ENCODE peak calls at places on chromosomes 13 and 19, in eight cellular contexts. One of them, this sample, is unnamed. For H3K79me2, the result is how much of the 10 kb centered on the place peaks cover.

GRCh38 chr13:27997904-27998522 is 9.5 kb upstream of the URAD start:
- DNase-seq in OCI-LY7: peak
- DNase-seq in PC-3: peak
- DNase-seq in HCT116: peak
- DNase-seq in GM23248: peak
- DNase-seq in PC-9: no peak
- DNase-seq in trophoblast cell: peak
- DNase-seq in fibroblast of lung: peak
- DNase-seq in this sample: peak

GRCh38 chr19:2790194-2790556 is 4.9 kb downstream of the THOP1 start:
- DNase-seq in OCI-LY7: no peak
- DNase-seq in PC-3: no peak
- DNase-seq in HCT116: no peak
- DNase-seq in GM23248: no peak
- DNase-seq in PC-9: no peak
- DNase-seq in trophoblast cell: no peak
- DNase-seq in fibroblast of lung: no peak
- DNase-seq in this sample: no peak

GRCh38 chr13:51801631-51802099 is 2.3 kb downstream of the DHRS12 start:
- DNase-seq in OCI-LY7: no peak
- DNase-seq in PC-3: peak
- DNase-seq in HCT116: no peak
- DNase-seq in GM23248: peak
- DNase-seq in PC-9: no peak
- DNase-seq in trophoblast cell: no peak
- DNase-seq in fibroblast of lung: no peak
- DNase-seq in this sample: peak

GRCh38 chr19:30450101-30450500 is 77.9 kb downstream of the ZNF536 start:
- DNase-seq in OCI-LY7: no peak
- DNase-seq in PC-3: no peak
- DNase-seq in HCT116: no peak
- DNase-seq in GM23248: peak
- DNase-seq in PC-9: no peak
- DNase-seq in trophoblast cell: no peak
- DNase-seq in fibroblast of lung: peak
- DNase-seq in this sample: no peak

GRCh38 chr19:10718205-10719196 is 622 bp downstream of the DNM2 start:
- DNase-seq in OCI-LY7: peak
- DNase-seq in PC-3: peak
- DNase-seq in HCT116: no peak
- DNase-seq in GM23248: peak
- DNase-seq in PC-9: no peak
- DNase-seq in trophoblast cell: peak
- DNase-seq in fibroblast of lung: peak
- DNase-seq in this sample: peak

GRCh38 chr13:75091707-75092106 is 390.3 kb downstream of the TBC1D4 start:
- DNase-seq in OCI-LY7: no peak
- DNase-seq in PC-3: no peak
- DNase-seq in HCT116: no peak
- DNase-seq in GM23248: no peak
- DNase-seq in PC-9: no peak
- DNase-seq in trophoblast cell: no peak
- DNase-seq in fibroblast of lung: no peak
- DNase-seq in this sample: no peak

GRCh38 chr19:29942404-29943261 is 594 bp downstream of the URI1 start:
- DNase-seq in OCI-LY7: peak
- DNase-seq in PC-3: peak
- DNase-seq in HCT116: no peak
- DNase-seq in GM23248: peak
- DNase-seq in PC-9: no peak
- DNase-seq in trophoblast cell: peak
- DNase-seq in fibroblast of lung: peak
- DNase-seq in this sample: peak

GRCh38 chr13:34179481-34179880 is 361.5 kb downstream of the RFC3 start:
- DNase-seq in OCI-LY7: no peak
- DNase-seq in PC-3: no peak
- DNase-seq in HCT116: no peak
- DNase-seq in GM23248: peak
- DNase-seq in PC-9: no peak
- DNase-seq in trophoblast cell: no peak
- DNase-seq in fibroblast of lung: no peak
- DNase-seq in this sample: no peak

GRCh38 chr19:49555600-49556411 is 24.6 kb downstream of the NOSIP start:
- DNase-seq in OCI-LY7: peak
- DNase-seq in PC-3: peak
- DNase-seq in HCT116: peak
- DNase-seq in GM23248: peak
- DNase-seq in PC-9: no peak
- DNase-seq in trophoblast cell: no peak
- DNase-seq in fibroblast of lung: peak
- DNase-seq in this sample: no peak

GRCh38 chr19:18501351-18501750 is 20.5 kb downstream of the ELL start:
- DNase-seq in OCI-LY7: no peak
- DNase-seq in PC-3: no peak
- DNase-seq in HCT116: no peak
- DNase-seq in GM23248: no peak
- DNase-seq in PC-9: no peak
- DNase-seq in trophoblast cell: no peak
- DNase-seq in fibroblast of lung: no peak
- DNase-seq in this sample: no peak

GRCh38 chr19:1370579-1371361 is 12.9 kb upstream of the NDUFS7 start:
- DNase-seq in OCI-LY7: no peak
- DNase-seq in PC-3: no peak
- DNase-seq in HCT116: no peak
- DNase-seq in GM23248: no peak
- DNase-seq in PC-9: no peak
- DNase-seq in trophoblast cell: peak
- DNase-seq in fibroblast of lung: no peak
- DNase-seq in this sample: no peak

GRCh38 chr13:64332048-64332447 is 2898.1 kb downstream of the PCDH9 start:
- DNase-seq in OCI-LY7: no peak
- DNase-seq in PC-3: peak
- DNase-seq in HCT116: no peak
- DNase-seq in GM23248: no peak
- DNase-seq in PC-9: no peak
- DNase-seq in trophoblast cell: no peak
- DNase-seq in fibroblast of lung: no peak
- DNase-seq in this sample: no peak

GRCh38 chr13:27770809-27771208 is 21.5 kb upstream of the GSX1 start:
- DNase-seq in OCI-LY7: peak
- DNase-seq in PC-3: peak
- DNase-seq in HCT116: peak
- DNase-seq in GM23248: peak
- DNase-seq in PC-9: no peak
- DNase-seq in trophoblast cell: peak
- DNase-seq in fibroblast of lung: peak
- DNase-seq in this sample: peak

GRCh38 chr13:93539914-93540313 is 313.3 kb downstream of the GPC6 start:
- DNase-seq in OCI-LY7: no peak
- DNase-seq in PC-3: no peak
- DNase-seq in HCT116: no peak
- DNase-seq in GM23248: no peak
- DNase-seq in PC-9: no peak
- DNase-seq in trophoblast cell: no peak
- DNase-seq in fibroblast of lung: peak
- DNase-seq in this sample: no peak

GRCh38 chr19:13968383-13968935 is 16.1 kb downstream of the DCAF15 start:
- DNase-seq in OCI-LY7: no peak
- DNase-seq in PC-3: no peak
- DNase-seq in HCT116: no peak
- DNase-seq in GM23248: no peak
- DNase-seq in PC-9: no peak
- DNase-seq in trophoblast cell: no peak
- DNase-seq in fibroblast of lung: no peak
- DNase-seq in this sample: no peak

GRCh38 chr13:95267662-95268369 is 33.4 kb downstream of the ABCC4 start:
- DNase-seq in OCI-LY7: no peak
- DNase-seq in PC-3: peak
- DNase-seq in HCT116: no peak
- DNase-seq in GM23248: peak
- DNase-seq in PC-9: no peak
- DNase-seq in trophoblast cell: no peak
- DNase-seq in fibroblast of lung: peak
- DNase-seq in this sample: peak

GRCh38 chr13:63517376-63517775 is 2101.7 kb upstream of the PCDH20 start:
- DNase-seq in OCI-LY7: no peak
- DNase-seq in PC-3: no peak
- DNase-seq in HCT116: no peak
- DNase-seq in GM23248: no peak
- DNase-seq in PC-9: no peak
- DNase-seq in trophoblast cell: no peak
- DNase-seq in fibroblast of lung: peak
- DNase-seq in this sample: no peak

GRCh38 chr19:14375055-14375581 is 6.1 kb upstream of the ADGRE5 start:
- DNase-seq in OCI-LY7: peak
- DNase-seq in PC-3: no peak
- DNase-seq in HCT116: no peak
- DNase-seq in GM23248: no peak
- DNase-seq in PC-9: no peak
- DNase-seq in trophoblast cell: peak
- DNase-seq in fibroblast of lung: no peak
- DNase-seq in this sample: no peak

GRCh38 chr19:2050349-2050990 is 574 bp downstream of the MKNK2 start:
- DNase-seq in OCI-LY7: no peak
- DNase-seq in PC-3: no peak
- DNase-seq in HCT116: no peak
- DNase-seq in GM23248: peak
- DNase-seq in PC-9: no peak
- DNase-seq in trophoblast cell: no peak
- DNase-seq in fibroblast of lung: no peak
- DNase-seq in this sample: no peak

GRCh38 chr19:43774103-43774939 is 6.5 kb downstream of the KCNN4 start:
- DNase-seq in OCI-LY7: no peak
- DNase-seq in PC-3: no peak
- DNase-seq in HCT116: no peak
- DNase-seq in GM23248: peak
- DNase-seq in PC-9: no peak
- DNase-seq in trophoblast cell: no peak
- DNase-seq in fibroblast of lung: peak
- DNase-seq in this sample: no peak
- H3K27ac ChIP-seq in OCI-LY7: no peak
- H3K27ac ChIP-seq in PC-3: no peak
- H3K27ac ChIP-seq in HCT116: no peak
- H3K27ac ChIP-seq in GM23248: no peak
- H3K27ac ChIP-seq in PC-9: no peak
- H3K27ac ChIP-seq in trophoblast cell: no peak
- H3K27ac ChIP-seq in fibroblast of lung: no peak
- H3K27ac ChIP-seq in this sample: no peak

DNA sequence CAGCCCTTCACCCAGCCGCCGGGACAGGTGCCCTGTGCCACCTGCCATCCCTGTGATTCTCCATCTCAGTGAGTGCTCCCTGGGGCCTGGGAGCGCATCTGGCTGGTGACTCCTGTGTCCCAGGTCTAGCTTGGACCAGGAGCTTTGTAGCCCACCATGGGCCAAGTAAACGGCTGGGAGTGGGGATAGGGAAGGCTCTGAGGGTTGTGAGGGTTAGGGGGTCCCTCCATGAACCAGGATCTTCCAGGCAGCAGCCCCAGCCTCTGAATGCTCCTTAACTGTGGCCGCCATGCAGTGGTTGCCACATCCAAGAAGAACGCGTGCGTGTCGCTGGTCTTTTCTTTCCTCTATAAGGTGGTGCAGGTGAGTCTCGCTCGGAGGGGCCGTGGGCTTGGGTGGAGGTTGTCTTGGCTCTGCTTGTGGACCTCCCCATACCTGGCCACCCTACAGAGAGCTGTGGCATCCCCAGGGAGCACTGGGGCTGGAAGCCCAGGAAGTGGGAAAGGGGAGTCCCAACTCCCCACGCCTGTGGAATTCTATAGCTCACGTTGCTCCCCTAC is 8.4 kb downstream of the AP1M1 start:
- DNase-seq in OCI-LY7: no peak
- DNase-seq in PC-3: no peak
- DNase-seq in HCT116: no peak
- DNase-seq in GM23248: no peak
- DNase-seq in PC-9: no peak
- DNase-seq in trophoblast cell: no peak
- DNase-seq in fibroblast of lung: no peak
- DNase-seq in this sample: no peak
- H3K79me2 ChIP-seq in OCI-LY7: under half
- H3K79me2 ChIP-seq in PC-3: under half
- H3K79me2 ChIP-seq in HCT116: under half
- H3K79me2 ChIP-seq in GM23248: half or more
- H3K79me2 ChIP-seq in PC-9: under half
- H3K79me2 ChIP-seq in trophoblast cell: under half
- H3K79me2 ChIP-seq in fibroblast of lung: under half
- H3K79me2 ChIP-seq in this sample: under half

GRCh38 chr13:38376551-38376950 is 26.9 kb downstream of the UFM1 start:
- DNase-seq in OCI-LY7: no peak
- DNase-seq in PC-3: no peak
- DNase-seq in HCT116: no peak
- DNase-seq in GM23248: peak
- DNase-seq in PC-9: no peak
- DNase-seq in trophoblast cell: no peak
- DNase-seq in fibroblast of lung: no peak
- DNase-seq in this sample: no peak
- H3K27ac ChIP-seq in OCI-LY7: no peak
- H3K27ac ChIP-seq in PC-3: no peak
- H3K27ac ChIP-seq in HCT116: no peak
- H3K27ac ChIP-seq in GM23248: no peak
- H3K27ac ChIP-seq in PC-9: no peak
- H3K27ac ChIP-seq in trophoblast cell: no peak
- H3K27ac ChIP-seq in fibroblast of lung: no peak
- H3K27ac ChIP-seq in this sample: no peak

DNA sequence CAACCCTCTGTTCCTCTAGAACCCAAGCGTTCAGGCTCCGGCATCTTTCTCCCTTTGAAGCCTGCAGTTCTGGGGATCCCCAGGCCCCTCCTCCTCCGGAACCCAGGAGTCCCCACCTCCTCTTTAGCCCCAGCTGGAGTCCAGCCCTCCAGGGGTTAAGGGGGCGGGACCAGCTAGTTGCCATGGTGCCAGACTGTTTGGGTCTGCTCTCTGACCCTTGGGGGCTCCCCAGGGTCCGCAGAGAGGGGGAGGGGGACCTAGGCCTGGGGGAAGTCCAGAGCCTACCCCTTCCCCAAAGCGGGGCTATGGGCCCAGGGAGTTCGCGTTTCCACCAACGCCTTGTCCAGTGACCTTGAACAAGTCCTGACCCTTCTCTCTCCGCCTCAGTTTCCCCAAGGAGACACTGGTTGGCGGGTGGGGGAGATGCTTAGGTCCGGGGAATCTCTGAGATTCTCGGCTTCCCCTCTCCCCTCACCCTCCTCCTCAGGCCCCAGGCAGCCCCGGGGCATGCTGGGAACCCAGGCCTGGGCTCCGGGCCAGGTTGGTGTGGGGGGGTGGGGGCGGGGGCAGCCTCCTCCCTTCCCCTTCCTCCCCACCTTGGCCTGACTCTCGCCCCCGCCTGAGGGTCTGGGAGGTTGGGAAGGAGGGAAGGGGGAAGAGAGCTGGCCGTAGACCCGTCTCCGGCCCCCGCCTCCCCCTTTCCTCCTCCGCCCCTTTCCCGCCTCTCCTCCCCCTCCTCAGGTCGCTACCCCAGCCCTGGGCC is 2.6 kb upstream of the SPACA6 start:
- DNase-seq in OCI-LY7: peak
- DNase-seq in PC-3: peak
- DNase-seq in HCT116: no peak
- DNase-seq in GM23248: peak
- DNase-seq in PC-9: peak
- DNase-seq in trophoblast cell: peak
- DNase-seq in fibroblast of lung: peak
- DNase-seq in this sample: peak
- H3K79me2 ChIP-seq in OCI-LY7: under half
- H3K79me2 ChIP-seq in PC-3: half or more
- H3K79me2 ChIP-seq in HCT116: half or more
- H3K79me2 ChIP-seq in GM23248: half or more
- H3K79me2 ChIP-seq in PC-9: under half
- H3K79me2 ChIP-seq in trophoblast cell: half or more
- H3K79me2 ChIP-seq in fibroblast of lung: half or more
- H3K79me2 ChIP-seq in this sample: half or more

This sample was measured in mammary epithelial cell.